ENCODE peak calls at places on chromosome 1, in four cellular contexts. X is glutamatergic neuron, D is amygdala, B is bronchial epithelial cell. L is an unnamed sample.

GRCh38 chr1:7885513-7886298 is 32.8 kb upstream of the UTS2 start:
- DNase-seq in X (peak; percentile 30), D (no peak), B (peak; percentile 65), L (peak; percentile 61)

GRCh38 chr1:201405484-201405831 is 6.3 kb upstream of the LAD1 start:
- DNase-seq in B (no peak), D (no peak), X (no peak), L (peak; percentile 83)

GRCh38 chr1:230381049-230381467 is 45.1 kb downstream of the PGBD5 start:
- DNase-seq in X (peak; percentile 48), D (no peak), B (no peak), L (no peak)

GRCh38 chr1:182122265-182122664 is 60.8 kb upstream of the ZNF648 start:
- DNase-seq in D (no peak), B (no peak), X (no peak), L (no peak)

GRCh38 chr1:109065137-109065536 is 10.7 kb downstream of the TAF13 start:
- DNase-seq in B (no peak), D (no peak), X (no peak), L (no peak)

GRCh38 chr1:202283991-202284390 is 57.7 kb downstream of the UBE2T start:
- DNase-seq in X (no peak), B (peak; percentile 87), D (no peak), L (no peak)

GRCh38 chr1:182998482-182998881 is 24.7 kb upstream of the LAMC1 start:
- DNase-seq in X (no peak), D (no peak), B (peak; percentile 71), L (no peak)

GRCh38 chr1:159826436-159827101 is at the start of gene SLAMF8:
- DNase-seq in D (no peak), X (no peak), B (no peak), L (no peak)